ENCODE peak calls at places on chromosome 11, in nine cellular contexts. K, H, W, L, P, U, C, A and N are unnamed samples.
A peak's percentile ranks its signal among the peaks of the same experiment; 100 is the strongest.

GRCh38 chr11:69511358-69512015 is 30.0 kb downstream of the LINC01488 start:
- DNase-seq in K (no peak), H (no peak), W (no peak), L (no peak), P (no peak), U (no peak), C (no peak), A (peak; percentile 90), N (no peak)

GRCh38 chr11:65859812-65860277 is 388 bp upstream of the MUS81 start:
- DNase-seq in K (no peak), H (no peak), W (no peak), L (no peak), P (no peak), U (no peak), C (no peak), A (no peak), N (no peak)

GRCh38 chr11:73404048-73404447 is 27.8 kb downstream of the RELT start:
- DNase-seq in K (no peak), H (no peak), W (peak; percentile 71), L (peak; percentile 71), P (peak; percentile 79), U (no peak), C (no peak), A (peak; percentile 65), N (peak; percentile 81)

GRCh38 chr11:19080579-19080993 is 20.1 kb upstream of the MRGPRX2 start:
- DNase-seq in K (no peak), H (no peak), W (no peak), L (no peak), P (no peak), U (peak; percentile 76), C (no peak), A (peak; percentile 79), N (no peak)

GRCh38 chr11:77506857-77507256 is 33.0 kb upstream of the PAK1 start:
- DNase-seq in K (no peak), H (no peak), W (no peak), L (no peak), P (no peak), U (peak; percentile 88), C (no peak), A (no peak), N (no peak)

GRCh38 chr11:97865424-97866012 is 1155.2 kb upstream of the CNTN5 start:
- DNase-seq in K (no peak), H (no peak), W (no peak), L (no peak), P (no peak), U (no peak), C (no peak), A (no peak), N (no peak)

GRCh38 chr11:22337571-22338464 is at the start of gene SLC17A6:
- DNase-seq in K (no peak), H (peak; percentile 4), W (no peak), L (peak; percentile 38), P (peak; percentile 35), U (peak; percentile 44), C (no peak), A (peak; percentile 3), N (peak; percentile 67)

GRCh38 chr11:67117667-67118058 is 1.4 kb upstream of the KDM2A start:
- DNase-seq in K (peak; percentile 71), H (no peak), W (peak; percentile 41), L (no peak), P (peak; percentile 53), U (no peak), C (peak; percentile 31), A (peak; percentile 23), N (peak; percentile 22)

GRCh38 chr11:29093416-29093815 is 923.4 kb downstream of the KCNA4 start:
- DNase-seq in K (no peak), H (no peak), W (no peak), L (no peak), P (peak; percentile 31), U (peak; percentile 6), C (no peak), A (peak; percentile 70), N (no peak)

GRCh38 chr11:44977493-44977984 is 26.9 kb upstream of the TP53I11 start:
- DNase-seq in K (peak; percentile 36), H (no peak), W (no peak), L (peak; percentile 34), P (no peak), U (no peak), C (no peak), A (no peak), N (peak; percentile 76)